ENCODE peak calls at places on chromosomes 7 and 10, in four cellular contexts. J, Y, A and P are unnamed samples.

GRCh38 chr7:31478744-31479143 is 35.1 kb upstream of the ITPRID1 start:
- DNase-seq in J (no peak), Y (no peak), A (no peak), P (no peak)

GRCh38 chr7:112400141-112400540 is 50.1 kb upstream of the IFRD1 start:
- DNase-seq in J (no peak), Y (no peak), A (no peak), P (no peak)

GRCh38 chr7:141217938-141218337 is 144.1 kb downstream of the TMEM178B start:
- DNase-seq in J (no peak), Y (no peak), A (no peak), P (no peak)

GRCh38 chr10:126420571-126421275 is 32.4 kb upstream of the ADAM12 start:
- DNase-seq in J (no peak), Y (no peak), A (no peak), P (no peak)

GRCh38 chr7:90412458-90413184 is 9.4 kb downstream of the CLDN12 start:
- DNase-seq in J (peak), Y (peak), A (peak), P (peak)

GRCh38 chr7:157881062-157881771 is 544.4 kb downstream of the DNAJB6 start:
- DNase-seq in J (no peak), Y (no peak), A (no peak), P (no peak)

GRCh38 chr10:73529089-73529832 is 33.4 kb upstream of the PPP3CB start:
- DNase-seq in J (peak), Y (peak), A (peak), P (peak)

GRCh38 chr7:139457153-139457946 is 26.1 kb downstream of the KLRG2 start:
- DNase-seq in J (no peak), Y (no peak), A (no peak), P (peak)

GRCh38 chr7:100887186-100887954 is 2.1 kb downstream of the UFSP1 start:
- DNase-seq in J (peak), Y (peak), A (peak), P (no peak)

GRCh38 chr10:61097026-61097425 is 153.0 kb upstream of the RHOBTB1 start:
- DNase-seq in J (no peak), Y (no peak), A (no peak), P (no peak)

GRCh38 chr10:117541909-117542705 is 439 bp upstream of the EMX2 start:
- DNase-seq in J (no peak), Y (no peak), A (peak), P (no peak)

GRCh38 chr10:47145290-47145934 is 154.6 kb upstream of the GDF10 start:
- DNase-seq in J (no peak), Y (no peak), A (no peak), P (no peak)

GRCh38 chr7:42492895-42493294 is 255.9 kb upstream of the GLI3 start:
- DNase-seq in J (no peak), Y (no peak), A (no peak), P (no peak)

GRCh38 chr7:30799976-30800661 is 28.9 kb downstream of the MINDY4 start:
- DNase-seq in J (no peak), Y (no peak), A (no peak), P (no peak)